ENCODE peak calls at places on chromosomes 3 and 15, in seven cellular contexts. K is AG09319; V is HAP-1; S is SJSA1; Y is stimulated activated naive CD8-positive, alpha-beta T cell treated with anti-CD3 and anti-CD28 coated beads, Interleukin-15, Interleukin-2, amounts not matched to agents 100 U/mL and 50 U/mL, for 24 hours; A is stimulated activated CD8-positive, alpha-beta memory T cell treated with anti-CD3 and anti-CD28 coated beads, Interleukin-4, amount 100 ng/mL, for 48 hours; J is MM.1S. C is an unnamed sample.

GRCh38 chr3:136171097-136171542 is 25.0 kb downstream of the MSL2 start:
- DNase-seq in V (no peak), K (no peak), S (no peak), J (no peak), A (no peak), Y (no peak), C (no peak)

GRCh38 chr3:14773691-14774128 is 45.1 kb upstream of the FGD5 start:
- DNase-seq in Y (no peak), J (no peak), S (peak; percentile 31), A (peak; percentile 7), V (no peak), K (no peak), C (peak; percentile 34)

GRCh38 chr15:78930577-78931388 is 14.1 kb downstream of the CTSH start:
- DNase-seq in V (no peak), K (peak; percentile 59), J (no peak), A (no peak), S (peak; percentile 59), Y (no peak), C (no peak)

GRCh38 chr3:114550155-114550554 is 256.3 kb downstream of the TIGIT start:
- DNase-seq in V (no peak), J (no peak), A (no peak), K (no peak), S (no peak), Y (no peak), C (no peak)

GRCh38 chr3:111173328-111173900 is 101.8 kb downstream of the NECTIN3 start:
- DNase-seq in S (no peak), Y (no peak), J (no peak), V (peak; percentile 90), K (no peak), A (no peak), C (no peak)

GRCh38 chr3:158152186-158152585 is 42.3 kb downstream of the RSRC1 start:
- DNase-seq in A (no peak), V (no peak), S (no peak), Y (peak; percentile 3), J (no peak), K (no peak), C (no peak)

GRCh38 chr3:115958531-115958930 is 335.2 kb downstream of the GAP43 start:
- DNase-seq in V (no peak), A (no peak), J (no peak), Y (no peak), S (no peak), K (no peak), C (no peak)

GRCh38 chr3:123154346-123154985 is 47.3 kb upstream of the SEC22A start:
- DNase-seq in S (no peak), K (no peak), J (no peak), A (peak; percentile 12), V (no peak), Y (no peak), C (peak; percentile 45)

GRCh38 chr15:57384024-57384423 is 7.7 kb downstream of the CGNL1 start:
- DNase-seq in S (no peak), V (no peak), K (no peak), Y (no peak), A (no peak), J (no peak), C (no peak)

GRCh38 chr3:124769462-124769861 is 39.2 kb downstream of the UMPS start:
- DNase-seq in V (no peak), A (no peak), Y (no peak), K (no peak), S (no peak), J (no peak), C (no peak)

GRCh38 chr3:4425707-4426106 is 41.4 kb downstream of the SUMF1 start:
- DNase-seq in S (no peak), A (peak; percentile 54), Y (peak; percentile 39), V (no peak), J (no peak), K (no peak), C (no peak)

GRCh38 chr3:46843508-46843907 is 19.7 kb downstream of the MYL3 start:
- DNase-seq in Y (no peak), V (no peak), K (no peak), A (no peak), S (no peak), J (no peak), C (no peak)

GRCh38 chr15:39474657-39475056 is 106.2 kb upstream of the THBS1 start:
- DNase-seq in V (no peak), J (no peak), Y (no peak), S (no peak), K (no peak), A (no peak), C (no peak)

GRCh38 chr3:174329321-174329720 is 529.8 kb upstream of the NAALADL2 start:
- DNase-seq in A (no peak), S (no peak), K (no peak), V (no peak), J (no peak), Y (no peak), C (no peak)

GRCh38 chr3:36837089-36837488 is 72.7 kb upstream of the DCLK3 start:
- DNase-seq in V (no peak), K (no peak), S (no peak), A (no peak), Y (no peak), J (no peak), C (no peak)